ENCODE peak calls at places on chromosomes 12 and 14, in four cellular contexts. Q is cardiac muscle cell, Y is tibial artery, N is suprapubic skin. M is an unnamed sample.
A peak's percentile ranks its signal among the peaks of the same experiment; 100 is the strongest.

GRCh38 chr14:71592361-71592760 is 339.9 kb upstream of the RGS6 start:
- DNase-seq in Y (no peak), Q (no peak), N (no peak), M (no peak)

GRCh38 chr12:131250028-131250950 is 296.6 kb downstream of the ADGRD1 start:
- DNase-seq in N (peak; percentile 81), Q (no peak), Y (peak; percentile 61), M (no peak)

GRCh38 chr12:63480186-63480585 is 188.1 kb downstream of the DPY19L2 start:
- DNase-seq in N (no peak), Q (no peak), Y (no peak), M (no peak)

GRCh38 chr14:43981135-43981787 is 525.8 kb downstream of the FSCB start:
- DNase-seq in Y (no peak), N (no peak), Q (no peak), M (no peak)

GRCh38 chr12:19243577-19243976 is 114.0 kb downstream of the PLEKHA5 start:
- DNase-seq in N (no peak), Q (no peak), Y (no peak), M (no peak)

GRCh38 chr12:131004166-131004565 is 50.5 kb downstream of the ADGRD1 start:
- DNase-seq in Q (no peak), Y (no peak), N (no peak), M (no peak)

GRCh38 chr14:43687866-43688265 is 819.2 kb downstream of the FSCB start:
- DNase-seq in Y (no peak), Q (peak; percentile 49), N (no peak), M (no peak)

GRCh38 chr12:125610971-125611370 is 545.7 kb downstream of the AACS start:
- DNase-seq in N (no peak), Y (no peak), Q (no peak), M (no peak)

GRCh38 chr12:55929306-55929791 is 1.6 kb upstream of the DGKA start:
- DNase-seq in N (no peak), Q (no peak), Y (no peak), M (no peak)

GRCh38 chr14:65620195-65620594 is 207.7 kb downstream of the FUT8 start:
- DNase-seq in Q (peak; percentile 6), N (no peak), Y (no peak), M (peak; percentile 79)

GRCh38 chr12:116736962-116737773 is 701 bp downstream of the SPRING1 start:
- DNase-seq in Y (no peak), N (no peak), Q (no peak), M (peak; percentile 47)

GRCh38 chr14:95527392-95528002 is 7.4 kb upstream of the GLRX5 start:
- DNase-seq in Q (peak; percentile 83), N (no peak), Y (peak; percentile 85), M (peak; percentile 49)

GRCh38 chr14:72479471-72479931 is 414.4 kb downstream of the DPF3 start:
- DNase-seq in N (no peak), Y (no peak), Q (no peak), M (peak; percentile 8)

GRCh38 chr14:23483216-23483854 is 13.8 kb downstream of the NGDN start:
- DNase-seq in Y (no peak), N (no peak), Q (peak; percentile 37), M (peak; percentile 32)

GRCh38 chr14:23344481-23344880 is 8.2 kb downstream of the SLC22A17 start:
- DNase-seq in Y (no peak), Q (no peak), N (no peak), M (no peak)

GRCh38 chr12:84637926-84638325 is 274.7 kb downstream of the SLC6A15 start:
- DNase-seq in N (no peak), Q (no peak), Y (no peak), M (no peak)

GRCh38 chr12:22792198-22792597 is 167.2 kb downstream of the ETNK1 start:
- DNase-seq in Q (no peak), Y (no peak), N (no peak), M (no peak)

GRCh38 chr12:130477701-130478100 is 140.0 kb downstream of the PIWIL1 start:
- DNase-seq in Y (no peak), Q (no peak), N (no peak), M (no peak)

GRCh38 chr14:28758253-28758915 is 8.2 kb upstream of the FOXG1 start:
- DNase-seq in N (no peak), Y (no peak), Q (no peak), M (no peak)

GRCh38 chr14:48665077-48665784 is 920.9 kb downstream of the RPS29 start:
- DNase-seq in Y (no peak), N (no peak), Q (no peak), M (no peak)

GRCh38 chr12:31204995-31205582 is 120.9 kb downstream of the SINHCAF start:
- DNase-seq in Q (peak; percentile 86), N (no peak), Y (no peak), M (no peak)

GRCh38 chr12:127496255-127496654 is 770.7 kb upstream of the TMEM132C start:
- DNase-seq in Y (no peak), Q (no peak), N (no peak), M (no peak)

GRCh38 chr12:52380271-52380694 is 5.2 kb downstream of the KRT84 start:
- DNase-seq in N (no peak), Y (no peak), Q (peak; percentile 52), M (peak; percentile 62)

GRCh38 chr14:69651653-69652052 is 40.3 kb downstream of the SUSD6 start:
- DNase-seq in Q (no peak), N (no peak), Y (no peak), M (no peak)

GRCh38 chr12:131499160-131499863 is 211.6 kb upstream of the SFSWAP start:
- DNase-seq in Q (no peak), Y (peak; percentile 73), N (no peak), M (no peak)

GRCh38 chr12:15669256-15669948 is 119.8 kb downstream of the EPS8 start:
- DNase-seq in Q (no peak), Y (no peak), N (no peak), M (no peak)

GRCh38 chr12:130634866-130635265 is 81.2 kb downstream of the RIMBP2 start:
- DNase-seq in Y (no peak), N (no peak), Q (no peak), M (no peak)

GRCh38 chr14:104130974-104131651 is 7.3 kb upstream of the KIF26A start:
- DNase-seq in N (peak; percentile 60), Y (no peak), Q (peak; percentile 44), M (peak; percentile 53)

GRCh38 chr12:40693503-40693863 is 1.2 kb downstream of the CNTN1 start:
- DNase-seq in Y (no peak), Q (no peak), N (peak; percentile 58), M (peak; percentile 15)

GRCh38 chr12:2475984-2476383 is 318.8 kb upstream of the FKBP4 start:
- DNase-seq in Q (no peak), N (no peak), Y (no peak), M (no peak)

GRCh38 chr12:27814851-27815591 is 35.0 kb upstream of the MANSC4 start:
- DNase-seq in N (no peak), Y (no peak), Q (peak; percentile 12), M (no peak)

GRCh38 chr14:101101456-101102056 is 198.0 kb upstream of the RTL1 start:
- DNase-seq in Q (no peak), N (peak; percentile 35), Y (peak; percentile 15), M (no peak)

GRCh38 chr12:128820723-128821432 is 2.9 kb downstream of the SLC15A4 start:
- DNase-seq in Y (peak; percentile 54), Q (no peak), N (peak; percentile 54), M (no peak)

GRCh38 chr12:121241203-121241970 is 31.5 kb downstream of the P2RX4 start:
- DNase-seq in Q (no peak), Y (no peak), N (no peak), M (no peak)
- H3K4me3 ChIP-seq in Q (no peak overlapping the region), Y (peak overlapping the region; percentile 39), N (peak overlapping the region; percentile 36), M (no peak overlapping the region)

GRCh38 chr12:120534203-120534702 is at the start of gene RNF10:
- DNase-seq in N (peak; percentile 84), Y (peak; percentile 66), Q (peak; percentile 91), M (peak; percentile 79)

GRCh38 chr12:120532701-120533238 is 1.4 kb upstream of the RNF10 start:
- DNase-seq in Q (no peak), Y (no peak), N (no peak), M (no peak)

GRCh38 chr12:120536064-120536791 is 2.1 kb downstream of the RNF10 start:
- DNase-seq in N (no peak), Y (no peak), Q (no peak), M (no peak)

GRCh38 chr12:120538281-120539156 is 4.4 kb downstream of the RNF10 start:
- DNase-seq in Q (peak; percentile 66), N (no peak), Y (peak; percentile 57), M (no peak)

GRCh38 chr12:120534703-120535655 is 823 bp downstream of the RNF10 start:
- DNase-seq in Q (peak; percentile 73), Y (peak; percentile 28), N (peak; percentile 76), M (peak; percentile 44)
- H3K4me1 ChIP-seq in Q (peaks cover 45% of the 10 kb centered on the region), Y (peaks cover 45% of the 10 kb centered on the region), N (peaks cover 56% of the 10 kb centered on the region), M (peaks cover 26% of the 10 kb centered on the region)

DNA sequence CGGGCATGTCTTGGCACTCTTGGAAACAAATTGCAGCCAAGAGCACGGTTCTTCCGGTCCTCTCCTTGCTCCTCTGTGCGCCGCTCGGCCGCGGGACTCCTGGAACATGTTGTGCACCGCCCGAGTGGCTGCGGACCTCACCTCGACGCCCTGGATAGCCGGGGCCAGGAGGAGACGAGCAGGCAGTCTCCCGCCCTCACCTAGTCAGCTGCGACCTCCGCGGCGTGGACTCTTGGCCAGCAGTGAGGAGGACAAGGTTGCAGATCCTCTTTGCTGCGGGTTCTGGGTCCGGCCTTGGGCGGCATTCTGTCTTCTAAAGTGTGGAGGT is 6.6 kb upstream of the PAX9 start:
- DNase-seq in Q (no peak), Y (no peak), N (no peak), M (no peak)
- H3K27me3 ChIP-seq in Q (peaks cover 100% of the 10 kb centered on the region), Y (peaks cover 100% of the 10 kb centered on the region), N (peaks cover 100% of the 10 kb centered on the region), M (peaks cover 4% of the 10 kb centered on the region)

GRCh38 chr12:95942532-95943230 is at the start of gene CCDC38:
- DNase-seq in N (peak; percentile 89), Q (peak; percentile 64), Y (peak; percentile 73), M (peak; percentile 82)

GRCh38 chr12:95940514-95940913 is 1.9 kb downstream of the CCDC38 start:
- DNase-seq in N (no peak), Q (no peak), Y (no peak), M (no peak)

GRCh38 chr12:95944108-95944704 is 1.1 kb downstream of the AMDHD1 start:
- DNase-seq in Y (no peak), N (no peak), Q (peak; percentile 1), M (no peak)

GRCh38 chr12:95943231-95943842 is at the start of gene AMDHD1:
- DNase-seq in Q (peak; percentile 55), Y (peak; percentile 27), N (peak; percentile 67), M (peak; percentile 67)

GRCh38 chr12:95942106-95942531 is 295 bp downstream of the CCDC38 start:
- DNase-seq in Q (no peak), N (no peak), Y (no peak), M (no peak)
- H3K4me3 ChIP-seq in Q (peak overlapping the region; percentile 89), N (peak overlapping the region; percentile 92), Y (peak overlapping the region; percentile 71), M (peak overlapping the region; percentile 58)

M was measured in HAP-1.